ENCODE peak calls at places on chromosomes 1 and 21, in eight cellular contexts. O is lower lobe of right lung; W is left ventricle myocardium inferior; G is CD4-positive, alpha-beta memory T cell; M is body of pancreas; R is SJSA1; N is colonic mucosa; U is sigmoid colon. Q is an unnamed sample.
A peak's percentile ranks its signal among the peaks of the same experiment; 100 is the strongest.

GRCh38 chr1:150619576-150620509 is 9.6 kb downstream of the ENSA start:
- DNase-seq in N (no peak), R (peak; percentile 71), M (peak; percentile 65), U (peak; percentile 74), G (no peak), W (no peak), O (no peak), Q (no peak)

GRCh38 chr1:12436817-12437599 is 181.0 kb downstream of the DHRS3 start:
- DNase-seq in N (no peak), G (no peak), W (no peak), R (peak; percentile 75), O (no peak), M (no peak), U (no peak), Q (no peak)

GRCh38 chr1:31768939-31769704 is 5.0 kb upstream of the ADGRB2 start:
- DNase-seq in U (no peak), G (no peak), N (no peak), O (no peak), R (no peak), W (no peak), M (no peak), Q (no peak)

GRCh38 chr1:16015960-16016901 is 1.6 kb downstream of the HSPB7 start:
- DNase-seq in O (no peak), R (no peak), W (peak; percentile 54), U (peak; percentile 93), G (no peak), M (no peak), N (no peak), Q (peak; percentile 83)

GRCh38 chr1:10867138-10867721 is 70.8 kb upstream of the CASZ1 start:
- DNase-seq in M (peak; percentile 75), U (peak; percentile 67), W (peak; percentile 53), O (peak; percentile 74), R (peak; percentile 13), G (peak; percentile 61), N (peak; percentile 64), Q (peak; percentile 72)

GRCh38 chr21:39082656-39083376 is 100.4 kb downstream of the PSMG1 start:
- DNase-seq in R (no peak), W (no peak), U (no peak), M (peak; percentile 57), G (no peak), O (no peak), N (peak; percentile 53), Q (no peak)

GRCh38 chr21:17554619-17555472 is 42.0 kb downstream of the CXADR start:
- DNase-seq in G (no peak), U (no peak), R (peak; percentile 5), O (no peak), M (no peak), N (no peak), W (no peak), Q (no peak)

GRCh38 chr1:150006881-150007401 is 3.6 kb downstream of the OTUD7B start:
- DNase-seq in N (no peak), U (no peak), M (no peak), G (no peak), R (no peak), W (no peak), O (no peak), Q (no peak)

GRCh38 chr1:161381707-161382106 is 14.0 kb upstream of the CFAP126 start:
- DNase-seq in N (no peak), U (no peak), R (no peak), M (no peak), O (no peak), W (no peak), G (no peak), Q (no peak)

GRCh38 chr21:33801424-33802405 is 113.9 kb downstream of the ATP5PO start:
- DNase-seq in R (no peak), O (no peak), N (no peak), G (no peak), M (peak; percentile 43), W (no peak), U (no peak), Q (peak; percentile 54)

GRCh38 chr1:109281680-109282496 is 1.1 kb downstream of the PSRC1 start:
- DNase-seq in M (no peak), R (no peak), W (no peak), O (no peak), N (no peak), G (no peak), U (no peak), Q (no peak)

GRCh38 chr1:246989901-246990300 is 18.0 kb downstream of the ZNF695 start:
- DNase-seq in U (no peak), N (no peak), O (no peak), R (no peak), W (no peak), G (no peak), M (no peak), Q (no peak)

GRCh38 chr1:246987083-246987690 is 20.7 kb downstream of the ZNF695 start:
- DNase-seq in G (no peak), W (no peak), M (no peak), U (no peak), N (no peak), R (no peak), O (no peak), Q (no peak)

DNA sequence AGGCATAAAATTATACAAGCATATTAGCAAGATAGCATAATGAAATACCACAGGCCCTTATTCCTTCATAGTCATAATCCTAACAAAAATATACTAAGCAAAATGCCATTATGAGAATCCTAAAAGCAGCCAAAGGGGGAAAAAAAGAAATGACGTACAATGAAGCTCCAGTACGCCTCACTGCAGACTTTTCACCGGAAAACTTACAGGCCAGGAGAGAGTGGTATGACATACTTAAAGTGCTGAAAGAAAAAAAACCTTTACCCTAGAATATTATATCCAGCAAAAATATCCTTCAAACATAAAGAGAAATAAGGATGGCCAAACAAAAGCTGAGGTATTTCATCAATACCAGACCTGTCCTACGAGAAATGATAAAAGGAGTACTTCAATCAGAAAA is 19.5 kb downstream of the ZNF695 start:
- DNase-seq in R (no peak), U (no peak), O (no peak), N (no peak), M (no peak), G (no peak), W (no peak), Q (no peak)
- H3K9me3 ChIP-seq in R (peaks cover 37% of the 10 kb centered on the region), U (peaks cover 39% of the 10 kb centered on the region), O (peaks cover 94% of the 10 kb centered on the region), N (peaks cover 9% of the 10 kb centered on the region), M (peaks cover 34% of the 10 kb centered on the region), G (no peaks in the 10 kb centered on the region), W (peaks cover 100% of the 10 kb centered on the region), Q (peaks cover 74% of the 10 kb centered on the region)

GRCh38 chr1:36304970-36305914 is 926 bp upstream of the SH3D21 start:
- DNase-seq in R (no peak), G (no peak), M (no peak), U (peak; percentile 47), N (peak; percentile 27), W (no peak), O (no peak), Q (no peak)
- H3K36me3 ChIP-seq in R (peaks cover 61% of the 10 kb centered on the region), G (peaks cover 35% of the 10 kb centered on the region), M (peaks cover 7% of the 10 kb centered on the region), U (peaks cover 42% of the 10 kb centered on the region), N (peaks cover 11% of the 10 kb centered on the region), W (peaks cover 44% of the 10 kb centered on the region), O (peaks cover 44% of the 10 kb centered on the region), Q (peaks cover 6% of the 10 kb centered on the region)

DNA sequence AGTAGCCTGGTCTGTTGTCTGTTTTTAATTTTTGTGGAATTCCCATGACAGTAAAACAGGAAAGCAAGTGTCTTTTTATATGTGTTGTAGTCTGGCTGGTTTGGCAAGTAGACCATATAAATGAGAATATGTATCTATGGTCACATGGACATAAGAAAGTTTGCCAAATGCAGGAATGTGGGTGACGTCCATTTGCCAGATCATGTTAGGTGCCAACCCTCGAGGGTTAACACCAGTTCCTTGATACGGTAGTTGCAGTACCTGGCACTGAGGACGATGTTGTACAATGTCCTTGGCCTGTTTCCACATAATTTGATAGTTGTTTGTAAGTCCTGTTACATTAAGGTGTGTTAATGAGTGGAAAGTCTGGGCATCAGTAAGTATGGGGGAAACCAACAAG is 6.2 kb downstream of the DAP3 start:
- DNase-seq in U (no peak), M (peak; percentile 59), N (no peak), O (no peak), W (no peak), G (no peak), R (no peak), Q (no peak)
- H3K9me3 ChIP-seq in U (no peaks in the 10 kb centered on the region), M (no peaks in the 10 kb centered on the region), N (no peaks in the 10 kb centered on the region), O (no peaks in the 10 kb centered on the region), W (peaks cover 7% of the 10 kb centered on the region), G (no peaks in the 10 kb centered on the region), R (no peaks in the 10 kb centered on the region), Q (no peaks in the 10 kb centered on the region)

DNA sequence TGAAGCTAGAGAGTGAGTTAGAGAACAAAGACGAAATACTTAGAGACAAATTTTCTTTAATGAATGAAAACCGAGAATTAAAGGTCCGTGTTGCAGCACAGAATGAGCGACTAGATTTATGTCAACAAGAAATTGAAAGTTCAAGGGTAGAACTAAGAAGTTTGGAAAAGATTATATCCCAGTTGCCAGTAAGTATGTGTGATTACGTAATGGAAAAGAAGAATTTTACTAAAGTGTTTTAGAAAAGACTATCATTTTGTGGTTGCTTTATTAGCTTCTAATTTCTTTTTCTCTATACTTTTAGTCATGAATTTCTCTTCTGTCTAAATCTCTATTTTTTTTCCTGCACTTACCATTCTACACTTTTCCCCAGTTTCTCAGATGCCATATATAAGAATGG is 26.7 kb downstream of the CCDC18 start:
- DNase-seq in U (no peak), W (no peak), M (no peak), R (no peak), N (no peak), G (no peak), O (no peak), Q (no peak)
- H3K36me3 ChIP-seq in U (no peaks in the 10 kb centered on the region), W (no peaks in the 10 kb centered on the region), M (no peaks in the 10 kb centered on the region), R (peaks cover 72% of the 10 kb centered on the region), N (no peaks in the 10 kb centered on the region), G (no peaks in the 10 kb centered on the region), O (no peaks in the 10 kb centered on the region), Q (no peaks in the 10 kb centered on the region)

DNA sequence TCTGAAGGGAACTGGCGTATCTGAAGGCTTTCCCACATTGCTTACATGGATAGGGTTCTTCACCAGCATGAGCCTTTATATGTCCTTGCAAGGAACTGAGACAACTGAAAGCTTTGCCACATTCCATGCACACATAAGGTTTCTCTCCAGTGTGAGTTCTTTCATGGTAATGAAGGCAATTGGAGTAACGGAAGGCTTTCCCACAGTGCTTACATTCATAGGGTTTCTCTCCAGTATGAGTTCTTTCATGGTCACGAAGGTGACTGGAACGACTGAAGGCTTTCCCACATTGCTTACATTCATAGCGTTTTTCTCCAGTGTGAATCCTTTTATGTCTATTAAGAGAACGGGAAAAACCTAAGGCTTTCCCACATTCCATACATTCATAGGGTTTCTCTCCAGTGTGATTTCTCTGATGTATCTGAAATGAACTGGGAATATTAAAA is 15.0 kb downstream of the ZNF124 start:
- DNase-seq in O (no peak), R (peak; percentile 7), W (no peak), U (no peak), N (no peak), M (no peak), G (no peak), Q (no peak)
- H3K9me3 ChIP-seq in O (peaks cover 97% of the 10 kb centered on the region), R (peaks cover 31% of the 10 kb centered on the region), W (peaks cover 100% of the 10 kb centered on the region), U (peaks cover 26% of the 10 kb centered on the region), N (peaks cover 29% of the 10 kb centered on the region), M (peaks cover 64% of the 10 kb centered on the region), G (peaks cover 7% of the 10 kb centered on the region), Q (peaks cover 98% of the 10 kb centered on the region)

GRCh38 chr1:169853335-169853734 is 40.4 kb downstream of the SCYL3 start:
- DNase-seq in U (no peak), R (no peak), M (no peak), G (no peak), N (no peak), O (no peak), W (no peak), Q (no peak)
- H3K36me3 ChIP-seq in U (peaks cover 35% of the 10 kb centered on the region), R (peaks cover 88% of the 10 kb centered on the region), M (peaks cover 15% of the 10 kb centered on the region), G (peaks cover 67% of the 10 kb centered on the region), N (peaks cover 13% of the 10 kb centered on the region), O (peaks cover 94% of the 10 kb centered on the region), W (peaks cover 82% of the 10 kb centered on the region), Q (peaks cover 97% of the 10 kb centered on the region)

GRCh38 chr1:20158358-20159070 is 19.4 kb downstream of the PLA2G2F start:
- DNase-seq in G (no peak), O (no peak), M (no peak), U (no peak), W (no peak), R (no peak), N (no peak), Q (no peak)
- H3K9me3 ChIP-seq in G (no peaks in the 10 kb centered on the region), O (peaks cover 30% of the 10 kb centered on the region), M (peaks cover 37% of the 10 kb centered on the region), U (peaks cover 36% of the 10 kb centered on the region), W (peaks cover 43% of the 10 kb centered on the region), R (peaks cover 14% of the 10 kb centered on the region), N (no peaks in the 10 kb centered on the region), Q (no peaks in the 10 kb centered on the region)

Q was measured in psoas muscle.